ENCODE peak calls at places on chromosome 2, in ten cellular contexts. H, K, G, N, I, C, U, M, F and X are unnamed samples.

GRCh38 chr2:16546128-16546754 is 119.4 kb downstream of the CYRIA start:
- DNase-seq in F (peak; percentile 46), C (no peak), I (no peak), K (peak; percentile 52), M (peak; percentile 36), N (no peak), H (no peak), U (no peak), G (no peak), X (no peak)

GRCh38 chr2:210998334-210998733 is 441.9 kb downstream of the CPS1 start:
- DNase-seq in N (no peak), H (no peak), I (no peak), G (no peak), F (no peak), K (no peak), U (no peak), M (no peak), C (no peak), X (no peak)

GRCh38 chr2:218418717-218419458 is at the start of gene VIL1:
- DNase-seq in U (no peak), G (no peak), H (no peak), C (no peak), K (no peak), M (no peak), I (no peak), N (no peak), F (no peak), X (no peak)

GRCh38 chr2:157899125-157899839 is 23.2 kb upstream of the ACVR1 start:
- DNase-seq in U (no peak), C (no peak), G (no peak), H (no peak), N (no peak), M (no peak), K (no peak), F (no peak), I (no peak), X (no peak)

GRCh38 chr2:144678741-144679140 is 158.8 kb upstream of the ZEB2 start:
- DNase-seq in F (no peak), U (no peak), H (no peak), N (no peak), K (no peak), M (no peak), C (no peak), G (no peak), I (no peak), X (no peak)

GRCh38 chr2:167944825-167945659 is 302.4 kb downstream of the STK39 start:
- DNase-seq in G (no peak), M (peak; percentile 47), I (no peak), N (no peak), H (no peak), U (no peak), F (peak; percentile 36), K (no peak), C (no peak), X (no peak)

GRCh38 chr2:4763009-4763408 is 929.2 kb upstream of the SOX11 start:
- DNase-seq in C (no peak), N (no peak), M (no peak), F (no peak), I (no peak), U (no peak), K (no peak), H (no peak), G (no peak), X (no peak)

GRCh38 chr2:108855194-108855593 is 68.6 kb downstream of the CCDC138 start:
- DNase-seq in K (peak; percentile 37), N (no peak), H (no peak), F (peak; percentile 34), C (no peak), I (no peak), U (no peak), G (no peak), M (peak; percentile 8), X (no peak)

GRCh38 chr2:111116843-111117665 is 3.7 kb upstream of the BCL2L11 start:
- DNase-seq in K (peak; percentile 76), G (peak; percentile 67), M (peak; percentile 71), N (peak; percentile 52), C (peak; percentile 66), I (peak; percentile 82), F (peak; percentile 81), H (peak; percentile 73), U (peak; percentile 86), X (peak; percentile 81)

GRCh38 chr2:185299867-185300266 is 438.7 kb upstream of the FSIP2 start:
- DNase-seq in I (no peak), H (no peak), G (no peak), K (no peak), N (no peak), M (no peak), C (no peak), F (no peak), U (peak; percentile 51), X (no peak)

GRCh38 chr2:62570861-62571698 is 65.1 kb upstream of the TMEM17 start:
- DNase-seq in N (no peak), M (no peak), I (no peak), H (no peak), C (peak; percentile 24), G (no peak), F (peak; percentile 49), K (no peak), U (peak; percentile 67), X (peak; percentile 67)

GRCh38 chr2:113847144-113847543 is 42.7 kb upstream of the ACTR3 start:
- DNase-seq in H (no peak), N (no peak), G (no peak), I (no peak), F (peak; percentile 87), M (peak; percentile 45), C (no peak), U (no peak), K (peak; percentile 48), X (no peak)

GRCh38 chr2:134008837-134009236 is 245.0 kb upstream of the MGAT5 start:
- DNase-seq in N (no peak), K (no peak), F (no peak), U (no peak), G (no peak), I (no peak), M (peak; percentile 17), H (no peak), C (no peak), X (no peak)

GRCh38 chr2:78065366-78065765 is 543.2 kb upstream of the LRRTM4 start:
- DNase-seq in C (no peak), H (no peak), N (no peak), G (no peak), F (no peak), K (no peak), I (no peak), M (no peak), U (no peak), X (no peak)
- H3K4me1 ChIP-seq in C (no peaks in the 10 kb centered on the region), H (no peaks in the 10 kb centered on the region), N (no peaks in the 10 kb centered on the region), G (no peaks in the 10 kb centered on the region), F (no peaks in the 10 kb centered on the region), K (no peaks in the 10 kb centered on the region), I (no peaks in the 10 kb centered on the region), M (no peaks in the 10 kb centered on the region), U (no peaks in the 10 kb centered on the region), X (no peaks in the 10 kb centered on the region)

DNA sequence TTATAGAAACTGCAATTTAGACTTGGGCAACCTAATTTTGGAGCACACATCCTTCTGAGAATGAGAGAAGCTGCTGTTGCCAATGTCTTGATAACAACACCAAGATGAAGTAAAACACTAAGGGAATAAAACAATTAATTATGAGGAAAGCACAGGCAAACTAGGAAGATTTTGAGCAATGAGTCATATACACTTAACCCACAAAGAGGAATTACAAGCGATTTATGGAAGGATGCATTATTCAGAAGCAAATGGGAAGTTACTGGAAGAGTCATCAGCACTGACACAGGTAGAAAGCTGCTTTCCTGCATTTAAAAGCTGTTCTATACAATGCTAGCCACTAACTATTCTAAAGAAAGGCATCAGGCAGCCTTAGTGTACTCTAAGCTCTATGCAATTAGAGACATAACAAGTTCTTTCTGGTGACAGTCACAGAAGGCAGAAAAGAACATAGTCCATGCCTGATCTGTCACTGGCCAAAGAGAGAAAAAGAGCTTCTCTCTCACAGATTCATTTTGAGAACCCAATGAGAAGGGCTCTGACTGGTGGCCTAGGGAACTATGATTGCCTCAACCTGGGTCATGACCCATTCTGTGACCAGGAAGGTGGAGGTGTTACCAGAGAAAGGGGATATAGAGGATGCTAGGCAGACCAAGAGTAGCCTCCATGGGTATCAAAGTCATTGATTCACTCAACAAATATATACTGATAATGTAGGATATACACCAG is 45.4 kb downstream of the M1AP start:
- DNase-seq in G (no peak), U (no peak), C (no peak), I (no peak), N (no peak), M (peak; percentile 55), K (peak; percentile 79), F (peak; percentile 75), H (no peak), X (no peak)
- H3K27ac ChIP-seq in G (no peak overlapping the region), U (no peak overlapping the region), C (no peak overlapping the region), I (no peak overlapping the region), N (no peak overlapping the region), M (no peak overlapping the region), K (no peak overlapping the region), F (no peak overlapping the region), H (no peak overlapping the region), X (no peak overlapping the region)

GRCh38 chr2:197950754-197951153 is 146.4 kb downstream of the PLCL1 start:
- DNase-seq in K (no peak), N (no peak), I (no peak), G (no peak), M (no peak), F (no peak), U (no peak), C (no peak), H (no peak), X (no peak)

GRCh38 chr2:197958592-197958991 is 154.2 kb downstream of the PLCL1 start:
- DNase-seq in I (no peak), M (no peak), N (no peak), G (no peak), U (no peak), K (no peak), F (peak; percentile 22), H (no peak), C (no peak), X (no peak)

GRCh38 chr2:197949224-197949623 is 144.8 kb downstream of the PLCL1 start:
- DNase-seq in H (no peak), F (no peak), K (no peak), M (no peak), N (no peak), G (no peak), C (no peak), I (no peak), U (no peak), X (no peak)

GRCh38 chr2:197952540-197953202 is 148.3 kb downstream of the PLCL1 start:
- DNase-seq in M (no peak), K (no peak), I (no peak), H (no peak), N (no peak), G (no peak), F (no peak), U (no peak), C (no peak), X (no peak)

GRCh38 chr2:197954328-197954727 is 149.9 kb downstream of the PLCL1 start:
- DNase-seq in I (no peak), K (no peak), M (no peak), F (no peak), G (no peak), C (no peak), N (no peak), H (no peak), U (no peak), X (no peak)
- H3K4me1 ChIP-seq in I (peaks cover 2% of the 10 kb centered on the region), K (no peaks in the 10 kb centered on the region), M (no peaks in the 10 kb centered on the region), F (peaks cover 22% of the 10 kb centered on the region), G (peaks cover 4% of the 10 kb centered on the region), C (peaks cover 39% of the 10 kb centered on the region), N (peaks cover 12% of the 10 kb centered on the region), H (no peaks in the 10 kb centered on the region), U (peaks cover 18% of the 10 kb centered on the region), X (no peaks in the 10 kb centered on the region)

DNA sequence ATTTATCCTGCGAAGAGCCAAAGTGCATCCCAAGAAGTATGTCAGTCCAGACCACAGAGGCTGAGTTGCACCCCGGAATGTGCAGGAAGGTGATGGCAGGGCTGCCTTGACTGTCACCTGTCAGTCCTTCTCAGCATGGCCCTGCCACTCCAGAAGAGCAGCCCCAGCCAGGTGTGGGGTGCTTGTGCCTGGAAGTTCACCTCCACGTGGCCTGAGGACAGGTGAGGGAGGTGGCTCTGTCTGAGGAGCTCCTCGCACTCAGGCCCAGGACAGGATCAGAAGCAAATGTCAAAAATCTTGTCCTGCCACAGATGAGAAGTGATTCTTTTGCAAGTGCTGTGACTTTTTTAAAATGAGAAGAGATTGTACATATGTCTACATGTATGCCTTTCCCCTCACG is 31.4 kb upstream of the B3GNT7 start:
- DNase-seq in H (no peak), U (peak; percentile 51), M (no peak), G (no peak), N (no peak), K (no peak), C (no peak), I (no peak), F (no peak), X (no peak)
- H3K27ac ChIP-seq in H (no peak overlapping the region), U (no peak overlapping the region), M (no peak overlapping the region), G (no peak overlapping the region), N (no peak overlapping the region), K (no peak overlapping the region), C (no peak overlapping the region), I (no peak overlapping the region), F (no peak overlapping the region), X (no peak overlapping the region)